ENCODE peak calls at places on chromosome 6, in five cellular contexts. X, W, V, B and O are unnamed samples.

GRCh38 chr6:161233986-161234620 is 39.8 kb downstream of the AGPAT4 start:
- DNase-seq in B (peak; percentile 51), X (peak; percentile 61), W (peak; percentile 93), V (no peak), O (no peak)

GRCh38 chr6:84645000-84645399 is 119.4 kb downstream of the TBX18 start:
- DNase-seq in B (no peak), V (no peak), W (peak; percentile 62), X (no peak), O (no peak)

GRCh38 chr6:106626485-106626884 is 2.8 kb downstream of the RTN4IP1 start:
- DNase-seq in W (no peak), V (no peak), B (no peak), X (no peak), O (no peak)

GRCh38 chr6:11241793-11242201 is 9.3 kb upstream of the NEDD9 start:
- DNase-seq in W (peak; percentile 54), X (peak; percentile 67), V (peak; percentile 75), B (peak; percentile 29), O (no peak)

GRCh38 chr6:1792989-1793388 is 183.3 kb downstream of the FOXC1 start:
- DNase-seq in X (no peak), W (no peak), V (no peak), B (peak; percentile 19), O (no peak)

GRCh38 chr6:80022803-80023202 is 18.4 kb downstream of the TTK start:
- DNase-seq in X (no peak), B (no peak), W (peak; percentile 84), V (no peak), O (no peak)

GRCh38 chr6:135851442-135852271 is at the start of gene PDE7B:
- DNase-seq in X (peak; percentile 81), W (peak; percentile 97), B (peak; percentile 74), V (peak; percentile 89), O (no peak)

GRCh38 chr6:169256061-169256460 is 2.4 kb upstream of the THBS2 start:
- DNase-seq in X (no peak), V (no peak), B (no peak), W (no peak), O (no peak)

GRCh38 chr6:125872259-125872921 is 81.6 kb downstream of the NCOA7 start:
- DNase-seq in V (no peak), X (no peak), W (no peak), B (no peak), O (no peak)

GRCh38 chr6:32194825-32195651 is 2.6 kb upstream of the GPSM3 start:
- DNase-seq in W (peak; percentile 67), V (no peak), X (peak; percentile 59), B (peak; percentile 44), O (no peak)

GRCh38 chr6:106973841-106974336 is 640 bp downstream of the CD24 start:
- DNase-seq in B (no peak), V (peak; percentile 82), X (no peak), W (peak; percentile 22), O (peak; percentile 58)

GRCh38 chr6:74128536-74128935 is 432.5 kb downstream of the CD109 start:
- DNase-seq in B (no peak), W (peak; percentile 3), V (no peak), X (no peak), O (no peak)

GRCh38 chr6:143675946-143676345 is 1.8 kb upstream of the PHACTR2 start:
- DNase-seq in X (no peak), B (no peak), W (peak; percentile 38), V (no peak), O (no peak)

GRCh38 chr6:143676437-143677045 is 1.2 kb upstream of the PHACTR2 start:
- DNase-seq in V (no peak), X (no peak), W (no peak), B (no peak), O (no peak)

GRCh38 chr6:143677891-143678737 is at the start of gene PHACTR2:
- DNase-seq in W (peak; percentile 84), B (peak; percentile 66), X (peak; percentile 86), V (peak; percentile 88), O (peak; percentile 76)

GRCh38 chr6:143678980-143679379 is 1.2 kb downstream of the PHACTR2 start:
- DNase-seq in W (no peak), V (no peak), X (no peak), B (no peak), O (no peak)

GRCh38 chr6:143677577-143677890 is 231 bp upstream of the PHACTR2 start:
- DNase-seq in X (no peak), V (no peak), W (peak; percentile 29), B (no peak), O (no peak)
- H3K4me3 ChIP-seq in X (peak overlapping the region; percentile 78), V (peak overlapping the region; percentile 79), W (peak overlapping the region; percentile 77), B (peak overlapping the region; percentile 56), O (peak overlapping the region; percentile 61)

GRCh38 chr6:54992789-54993188 is 146.2 kb downstream of the FAM83B start:
- DNase-seq in W (no peak), B (no peak), X (no peak), V (no peak), O (no peak)
- TF ChIP-seq CTCF in W (peak; percentile 38), B (peak; percentile 16), X (no peak), V (no peak), O (peak; percentile 39)

DNA sequence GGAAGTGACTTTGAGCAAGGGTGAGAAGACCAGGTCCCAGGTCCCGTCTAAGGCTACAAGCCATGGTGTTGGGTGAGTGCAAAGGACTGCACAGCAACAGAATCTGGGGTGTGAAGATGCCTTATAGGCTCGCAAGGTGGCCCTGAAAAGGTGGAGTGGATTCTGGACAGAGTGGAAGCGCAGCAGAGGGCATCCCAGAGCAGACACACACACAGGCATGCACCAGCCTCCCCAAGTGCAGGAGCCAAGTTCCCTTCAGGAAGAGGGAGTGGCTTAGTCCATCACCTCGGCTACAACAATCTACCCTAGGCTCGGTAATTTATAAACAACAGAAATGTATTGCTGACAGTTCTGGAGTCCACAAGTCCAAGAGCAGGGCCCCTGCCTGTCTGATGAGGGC is 180.1 kb upstream of the PDE10A start:
- DNase-seq in X (no peak), W (no peak), B (peak; percentile 58), V (no peak), O (no peak)
- H3K4me3 ChIP-seq in X (no peak overlapping the region), W (no peak overlapping the region), B (no peak overlapping the region), V (no peak overlapping the region), O (no peak overlapping the region)

DNA sequence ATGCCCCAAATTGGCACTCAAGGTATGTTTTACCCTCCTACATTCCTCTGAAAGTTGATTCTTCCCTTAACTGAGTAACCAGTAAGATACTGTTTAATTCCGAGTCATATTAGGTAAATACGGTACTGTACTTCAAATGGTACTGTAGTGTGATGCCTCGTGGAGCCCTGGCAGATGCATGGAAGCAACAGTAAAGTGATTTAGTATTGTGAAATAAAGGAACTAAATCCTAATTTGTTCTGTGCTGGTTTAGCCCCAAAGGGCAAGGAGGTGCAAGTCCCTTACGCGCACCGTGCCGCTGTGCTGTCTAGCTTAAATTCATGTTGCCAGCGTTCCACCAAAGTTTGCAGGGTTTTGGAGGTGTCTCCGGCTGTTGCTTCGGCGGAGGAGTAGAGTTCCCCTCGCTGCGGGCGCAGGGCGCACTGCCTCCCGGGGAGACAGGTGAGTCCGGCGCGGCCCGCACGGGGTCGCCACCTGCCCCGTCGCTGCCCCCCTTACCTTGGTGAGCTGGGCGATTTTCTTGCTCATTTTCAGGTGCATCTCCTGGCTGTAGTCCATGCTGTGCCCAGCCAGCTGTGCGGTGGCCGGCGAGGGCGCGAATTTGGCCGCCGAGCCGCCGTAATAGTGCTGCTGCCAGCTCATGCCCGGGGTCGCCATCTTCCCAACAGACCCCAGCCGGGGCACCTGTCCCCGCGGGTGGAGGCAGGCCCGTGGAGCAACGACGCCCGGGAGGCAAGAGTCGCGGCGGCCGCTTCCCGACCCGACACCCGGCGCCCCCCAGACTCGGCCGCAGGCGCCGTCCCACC is 618 bp downstream of the FAM184A start:
- DNase-seq in B (peak; percentile 38), V (peak; percentile 85), W (peak; percentile 22), X (peak; percentile 11), O (no peak)
- TF ChIP-seq CTCF in B (peak; percentile 15), V (peak; percentile 26), W (no peak), X (no peak), O (peak; percentile 8)